ENCODE peak calls at places on chromosomes 1 and 21, in five cellular contexts. T, H, W, N and O are unnamed samples.

GRCh38 chr1:112263464-112263863 is 132.6 kb upstream of the CTTNBP2NL start:
- DNase-seq in N (no peak), W (peak; percentile 72), H (no peak), T (no peak), O (no peak)

GRCh38 chr1:177255411-177255810 is 84.7 kb downstream of the BRINP2 start:
- DNase-seq in W (peak; percentile 79), H (no peak), T (no peak), N (no peak), O (no peak)

GRCh38 chr1:18032475-18032874 is 75.1 kb upstream of the IGSF21 start:
- DNase-seq in N (no peak), W (no peak), T (no peak), H (no peak), O (no peak)

GRCh38 chr1:12400030-12400693 is 170.3 kb downstream of the VPS13D start:
- DNase-seq in T (no peak), N (no peak), W (no peak), H (no peak), O (no peak)

GRCh38 chr1:207102146-207102545 is 1.9 kb upstream of the C4BPA start:
- DNase-seq in T (no peak), W (no peak), H (no peak), N (no peak), O (no peak)

GRCh38 chr1:164310166-164310565 is 248.8 kb upstream of the PBX1 start:
- DNase-seq in T (no peak), W (peak; percentile 55), N (no peak), H (no peak), O (no peak)

GRCh38 chr1:200874694-200875093 is 1.9 kb downstream of the GPR25 start:
- DNase-seq in N (no peak), W (no peak), T (no peak), H (no peak), O (no peak)

GRCh38 chr1:197928849-197929336 is 11.7 kb downstream of the LHX9 start:
- DNase-seq in T (no peak), N (no peak), W (no peak), H (peak; percentile 41), O (no peak)

GRCh38 chr1:198678901-198679329 is 40.1 kb downstream of the PTPRC start:
- DNase-seq in N (no peak), T (no peak), H (no peak), W (no peak), O (peak; percentile 53)

GRCh38 chr1:58773406-58773840 is 10.4 kb downstream of the JUN start:
- DNase-seq in N (no peak), T (no peak), W (peak; percentile 82), H (peak; percentile 48), O (peak; percentile 31)

GRCh38 chr1:75539230-75540116 is 71.4 kb downstream of the SLC44A5 start:
- DNase-seq in W (peak; percentile 8), N (no peak), T (no peak), H (no peak), O (no peak)

GRCh38 chr1:181396171-181396670 is 87.1 kb upstream of the CACNA1E start:
- DNase-seq in H (no peak), W (no peak), T (no peak), N (peak; percentile 39), O (no peak)

GRCh38 chr21:42193721-42194120 is 25.2 kb upstream of the ABCG1 start:
- DNase-seq in T (no peak), N (no peak), H (no peak), W (no peak), O (no peak)

GRCh38 chr1:24459551-24460266 is 42.9 kb upstream of the RCAN3 start:
- DNase-seq in H (no peak), W (no peak), T (no peak), N (no peak), O (no peak)

GRCh38 chr1:179881642-179882252 is 338 bp upstream of the TOR1AIP1 start:
- DNase-seq in N (no peak), W (peak; percentile 93), H (no peak), T (peak; percentile 57), O (no peak)

GRCh38 chr1:20137055-20137454 is 2.1 kb upstream of the PLA2G2F start:
- DNase-seq in T (no peak), W (no peak), H (peak; percentile 37), N (no peak), O (no peak)

GRCh38 chr1:145846191-145846590 is 761 bp downstream of the NUDT17 start:
- DNase-seq in N (no peak), H (no peak), W (peak; percentile 41), T (no peak), O (no peak)